ENCODE peak calls at places on chromosomes 1 and 21, in ten cellular contexts. N is lower lobe of right lung, L is RWPE1, T is astrocyte of the cerebellum, D is neural crest cell, C is stomach, Q is pancreas, E is kidney, W is AG09319, J is fibroblast of pulmonary artery. G is an unnamed sample.

GRCh38 chr1:66788231-66788939 is 12.7 kb downstream of the INSL5 start:
- DNase-seq in D (no peak), T (no peak), N (no peak), E (no peak), C (no peak), L (peak), J (no peak), W (no peak), Q (no peak), G (no peak)

GRCh38 chr1:202045699-202046098 is 35.3 kb downstream of the ELF3 start:
- DNase-seq in E (no peak), J (no peak), Q (no peak), W (no peak), L (no peak), N (no peak), T (no peak), D (no peak), C (no peak), G (no peak)

GRCh38 chr1:40041466-40041838 is 923 bp downstream of the CAP1 start:
- DNase-seq in T (no peak), N (no peak), L (no peak), C (no peak), Q (no peak), E (no peak), W (no peak), J (no peak), D (no peak), G (no peak)

GRCh38 chr1:234610061-234610581 is at the start of gene IRF2BP2:
- DNase-seq in J (peak), Q (peak), T (peak), D (peak), W (no peak), N (peak), C (peak), E (peak), L (peak), G (peak)

GRCh38 chr21:19781881-19782652 is 1216.1 kb upstream of the NCAM2 start:
- DNase-seq in E (no peak), N (no peak), C (no peak), T (no peak), Q (no peak), W (no peak), J (no peak), L (no peak), D (no peak), G (no peak)

GRCh38 chr1:220060876-220061275 is 14.6 kb upstream of the EPRS1 start:
- DNase-seq in W (no peak), J (no peak), N (no peak), C (no peak), L (no peak), Q (no peak), T (no peak), E (no peak), D (no peak), G (no peak)

GRCh38 chr1:82979593-82980230 is 1019.2 kb downstream of the TTLL7 start:
- DNase-seq in W (no peak), Q (no peak), L (no peak), E (no peak), D (no peak), J (no peak), N (no peak), C (no peak), T (no peak), G (no peak)

GRCh38 chr1:109935451-109935900 is 24.8 kb downstream of the CSF1 start:
- DNase-seq in T (no peak), J (no peak), L (no peak), Q (no peak), E (no peak), W (no peak), D (no peak), C (peak), N (no peak), G (no peak)

GRCh38 chr1:234960722-234961467 is 167.7 kb downstream of the TOMM20 start:
- DNase-seq in D (no peak), Q (no peak), E (no peak), N (no peak), L (no peak), J (peak), C (peak), T (no peak), W (no peak), G (peak)

GRCh38 chr1:181423301-181423918 is 59.9 kb upstream of the CACNA1E start:
- DNase-seq in J (peak), L (peak), D (peak), T (peak), Q (peak), E (no peak), W (no peak), N (no peak), C (peak), G (no peak)

GRCh38 chr1:27576846-27577245 is 27.1 kb downstream of the AHDC1 start:
- DNase-seq in T (no peak), J (no peak), W (no peak), C (no peak), L (no peak), N (no peak), E (no peak), D (no peak), Q (no peak), G (no peak)

GRCh38 chr21:33231526-33231925 is 1.8 kb downstream of the IFNAR2 start:
- DNase-seq in T (no peak), D (no peak), N (no peak), Q (no peak), L (no peak), J (no peak), C (no peak), W (no peak), E (no peak), G (no peak)

GRCh38 chr21:33229776-33230517 is at the start of gene IFNAR2:
- DNase-seq in N (peak), J (peak), W (no peak), D (peak), T (no peak), E (peak), Q (peak), C (peak), L (peak), G (peak)

GRCh38 chr21:33229099-33229775 is 501 bp upstream of the IFNAR2 start:
- DNase-seq in L (no peak), W (no peak), T (no peak), D (no peak), N (no peak), J (no peak), Q (no peak), E (no peak), C (no peak), G (no peak)

GRCh38 chr21:33232640-33233039 is 2.9 kb downstream of the IFNAR2 start:
- DNase-seq in L (no peak), N (no peak), Q (no peak), J (peak), T (no peak), D (no peak), C (no peak), E (no peak), W (no peak), G (no peak)

GRCh38 chr21:33230518-33231324 is 983 bp downstream of the IFNAR2 start:
- DNase-seq in Q (peak), D (peak), L (peak), N (peak), J (peak), W (no peak), C (no peak), E (peak), T (peak), G (peak)
- TF ChIP-seq CTCF in Q (no peak), D (peak), L (peak), N (no peak), J (no peak), W (no peak), C (no peak), E (no peak), T (peak), G (peak)

GRCh38 chr1:21495225-21495820 is 13.9 kb upstream of the ALPL start:
- DNase-seq in W (no peak), Q (no peak), J (no peak), D (no peak), N (no peak), C (no peak), E (no peak), T (no peak), L (no peak), G (no peak)

GRCh38 chr1:21496886-21497285 is 12.3 kb upstream of the ALPL start:
- DNase-seq in Q (no peak), D (no peak), C (no peak), T (no peak), J (no peak), N (no peak), W (no peak), E (no peak), L (no peak), G (no peak)

GRCh38 chr1:21499283-21499945 is 9.8 kb upstream of the ALPL start:
- DNase-seq in J (no peak), C (no peak), E (no peak), L (no peak), T (no peak), N (no peak), D (no peak), Q (no peak), W (no peak), G (no peak)

GRCh38 chr1:21496063-21496462 is 13.2 kb upstream of the ALPL start:
- DNase-seq in N (no peak), J (no peak), E (no peak), L (no peak), D (no peak), W (no peak), Q (no peak), C (no peak), T (no peak), G (no peak)

GRCh38 chr1:21497466-21498061 is 11.7 kb upstream of the ALPL start:
- DNase-seq in J (no peak), D (no peak), W (no peak), Q (no peak), T (no peak), L (no peak), N (no peak), C (no peak), E (no peak), G (no peak)
- TF ChIP-seq CTCF in J (peak), D (no peak), W (no peak), Q (no peak), T (no peak), L (no peak), N (no peak), C (no peak), E (no peak), G (no peak)

GRCh38 chr1:209554761-209555611 is 28.5 kb upstream of the CAMK1G start:
- DNase-seq in J (no peak), C (no peak), D (no peak), W (no peak), E (no peak), N (no peak), Q (no peak), T (no peak), L (no peak), G (no peak)
- TF ChIP-seq CTCF in J (no peak), C (no peak), D (no peak), W (no peak), E (no peak), N (no peak), Q (no peak), T (no peak), L (no peak), G (no peak)

GRCh38 chr21:15421521-15421920 is 308.3 kb upstream of the USP25 start:
- DNase-seq in N (no peak), C (no peak), L (peak), E (peak), J (no peak), D (no peak), T (no peak), Q (no peak), W (no peak), G (no peak)
- TF ChIP-seq CTCF in N (no peak), C (no peak), L (no peak), E (no peak), J (no peak), D (no peak), T (no peak), Q (no peak), W (no peak), G (no peak)

G was measured in CD14-positive monocyte.